ENCODE peak calls at places on chromosome 14, in five cellular contexts. One of them, this sample, is unnamed.
A peak's percentile ranks its signal among the peaks of the same experiment; 100 is the strongest.

GRCh38 chr14:68924392-68925158 is 54.5 kb downstream of the ACTN1 start:
- DNase-seq in GM23338: peak; percentile 13
- DNase-seq in K562: no peak
- DNase-seq in neural progenitor cell: peak; percentile 58
- DNase-seq in OCI-LY7: no peak
- DNase-seq in this sample: peak; percentile 89

GRCh38 chr14:78010688-78011087 is 159.5 kb upstream of the NRXN3 start:
- DNase-seq in K562: no peak
- DNase-seq in GM23338: no peak
- DNase-seq in neural progenitor cell: no peak
- DNase-seq in OCI-LY7: no peak
- DNase-seq in this sample: no peak

GRCh38 chr14:77251870-77252269 is 19.1 kb downstream of the NGB start:
- DNase-seq in GM23338: no peak
- DNase-seq in neural progenitor cell: no peak
- DNase-seq in K562: no peak
- DNase-seq in OCI-LY7: no peak
- DNase-seq in this sample: no peak

GRCh38 chr14:95319312-95320075 is at the start of gene CLMN:
- DNase-seq in neural progenitor cell: peak; percentile 85
- DNase-seq in K562: peak; percentile 87
- DNase-seq in OCI-LY7: peak; percentile 66
- DNase-seq in GM23338: peak; percentile 73
- DNase-seq in this sample: peak; percentile 15

GRCh38 chr14:93991212-93991611 is 5.9 kb upstream of the CCDC197 start:
- DNase-seq in neural progenitor cell: no peak
- DNase-seq in GM23338: no peak
- DNase-seq in OCI-LY7: no peak
- DNase-seq in K562: no peak
- DNase-seq in this sample: no peak

GRCh38 chr14:81247271-81247766 is 26.6 kb upstream of the GTF2A1 start:
- DNase-seq in GM23338: no peak
- DNase-seq in neural progenitor cell: no peak
- DNase-seq in K562: no peak
- DNase-seq in OCI-LY7: no peak
- DNase-seq in this sample: peak; percentile 29

GRCh38 chr14:85601246-85601645 is 71.3 kb downstream of the FLRT2 start:
- DNase-seq in K562: no peak
- DNase-seq in GM23338: no peak
- DNase-seq in OCI-LY7: no peak
- DNase-seq in neural progenitor cell: no peak
- DNase-seq in this sample: no peak

GRCh38 chr14:57212919-57213318 is 55.8 kb downstream of the EXOC5 start:
- DNase-seq in neural progenitor cell: no peak
- DNase-seq in OCI-LY7: no peak
- DNase-seq in GM23338: no peak
- DNase-seq in K562: no peak
- DNase-seq in this sample: no peak

GRCh38 chr14:24398298-24398942 is 383 bp upstream of the NYNRIN start:
- DNase-seq in neural progenitor cell: peak; percentile 60
- DNase-seq in OCI-LY7: no peak
- DNase-seq in K562: no peak
- DNase-seq in GM23338: peak; percentile 85
- DNase-seq in this sample: no peak

GRCh38 chr14:76826122-76826521 is at the start of gene LRRC74A:
- DNase-seq in OCI-LY7: no peak
- DNase-seq in K562: no peak
- DNase-seq in GM23338: no peak
- DNase-seq in neural progenitor cell: no peak
- DNase-seq in this sample: no peak

GRCh38 chr14:68926236-68926635 is 52.9 kb downstream of the ACTN1 start:
- DNase-seq in OCI-LY7: peak; percentile 23
- DNase-seq in neural progenitor cell: no peak
- DNase-seq in K562: no peak
- DNase-seq in GM23338: peak; percentile 43
- DNase-seq in this sample: no peak

GRCh38 chr14:103521438-103521961 is 1.1 kb downstream of the CKB start:
- DNase-seq in OCI-LY7: no peak
- DNase-seq in GM23338: no peak
- DNase-seq in K562: peak; percentile 66
- DNase-seq in neural progenitor cell: peak; percentile 70
- DNase-seq in this sample: no peak

GRCh38 chr14:76938092-76938500 is 90.4 kb downstream of the IRF2BPL start:
- DNase-seq in K562: no peak
- DNase-seq in OCI-LY7: no peak
- DNase-seq in neural progenitor cell: no peak
- DNase-seq in GM23338: no peak
- DNase-seq in this sample: no peak

GRCh38 chr14:31241450-31242114 is 34.0 kb upstream of the HECTD1 start:
- DNase-seq in neural progenitor cell: no peak
- DNase-seq in K562: no peak
- DNase-seq in GM23338: no peak
- DNase-seq in OCI-LY7: no peak
- DNase-seq in this sample: peak; percentile 11

GRCh38 chr14:81062816-81063215 is 107.4 kb downstream of the TSHR start:
- DNase-seq in neural progenitor cell: peak; percentile 55
- DNase-seq in GM23338: peak; percentile 76
- DNase-seq in OCI-LY7: peak; percentile 72
- DNase-seq in K562: peak; percentile 5
- DNase-seq in this sample: no peak

GRCh38 chr14:93733231-93733630 is 55.1 kb downstream of the PRIMA1 start:
- DNase-seq in GM23338: no peak
- DNase-seq in neural progenitor cell: no peak
- DNase-seq in OCI-LY7: no peak
- DNase-seq in K562: no peak
- DNase-seq in this sample: no peak

GRCh38 chr14:21267886-21268611 is 1.2 kb downstream of the HNRNPC start:
- DNase-seq in GM23338: no peak
- DNase-seq in neural progenitor cell: no peak
- DNase-seq in OCI-LY7: peak; percentile 22
- DNase-seq in K562: no peak
- DNase-seq in this sample: no peak

GRCh38 chr14:22225526-22226133 is 363.4 kb downstream of the DAD1 start:
- DNase-seq in K562: no peak
- DNase-seq in neural progenitor cell: no peak
- DNase-seq in OCI-LY7: no peak
- DNase-seq in GM23338: no peak
- DNase-seq in this sample: no peak

GRCh38 chr14:77760381-77761204 is at the start of gene SNW1:
- DNase-seq in GM23338: peak; percentile 98
- DNase-seq in OCI-LY7: peak; percentile 96
- DNase-seq in K562: peak; percentile 83
- DNase-seq in neural progenitor cell: peak; percentile 97
- DNase-seq in this sample: peak; percentile 96

GRCh38 chr14:96126339-96126770 is 78.3 kb upstream of the BDKRB2 start:
- DNase-seq in OCI-LY7: no peak
- DNase-seq in neural progenitor cell: no peak
- DNase-seq in GM23338: no peak
- DNase-seq in K562: no peak
- DNase-seq in this sample: no peak

GRCh38 chr14:23063601-23064000 is 6.3 kb upstream of the CDH24 start:
- DNase-seq in GM23338: no peak
- DNase-seq in K562: no peak
- DNase-seq in OCI-LY7: no peak
- DNase-seq in neural progenitor cell: no peak
- DNase-seq in this sample: peak; percentile 54

GRCh38 chr14:83757896-83758295 is 1772.0 kb upstream of the FLRT2 start:
- DNase-seq in neural progenitor cell: no peak
- DNase-seq in K562: no peak
- DNase-seq in GM23338: no peak
- DNase-seq in OCI-LY7: no peak
- DNase-seq in this sample: no peak

GRCh38 chr14:75995372-75996041 is 9.9 kb downstream of the IFT43 start:
- DNase-seq in GM23338: no peak
- DNase-seq in K562: no peak
- DNase-seq in OCI-LY7: no peak
- DNase-seq in neural progenitor cell: no peak
- DNase-seq in this sample: no peak

GRCh38 chr14:67413806-67414769 is 2.1 kb upstream of the PLEK2 start:
- DNase-seq in GM23338: no peak
- DNase-seq in K562: peak; percentile 67
- DNase-seq in neural progenitor cell: no peak
- DNase-seq in OCI-LY7: no peak
- DNase-seq in this sample: peak; percentile 85

GRCh38 chr14:54712371-54712998 is 145.6 kb downstream of the SAMD4A start:
- DNase-seq in GM23338: no peak
- DNase-seq in neural progenitor cell: no peak
- DNase-seq in OCI-LY7: peak; percentile 10
- DNase-seq in K562: no peak
- DNase-seq in this sample: no peak

GRCh38 chr14:100402631-100403030 is 79.5 kb downstream of the SLC25A47 start:
- DNase-seq in neural progenitor cell: no peak
- DNase-seq in OCI-LY7: no peak
- DNase-seq in GM23338: no peak
- DNase-seq in K562: no peak
- DNase-seq in this sample: no peak

GRCh38 chr14:78595797-78596196 is 425.6 kb downstream of the NRXN3 start:
- DNase-seq in GM23338: peak; percentile 52
- DNase-seq in K562: no peak
- DNase-seq in OCI-LY7: no peak
- DNase-seq in neural progenitor cell: peak; percentile 48
- DNase-seq in this sample: no peak

GRCh38 chr14:67426983-67427601 is 15.1 kb upstream of the PLEK2 start:
- DNase-seq in neural progenitor cell: peak; percentile 85
- DNase-seq in K562: peak; percentile 70
- DNase-seq in OCI-LY7: peak; percentile 81
- DNase-seq in GM23338: peak; percentile 95
- DNase-seq in this sample: peak; percentile 76

GRCh38 chr14:39956372-39956771 is 524.1 kb upstream of the FBXO33 start:
- DNase-seq in GM23338: peak; percentile 4
- DNase-seq in K562: no peak
- DNase-seq in neural progenitor cell: no peak
- DNase-seq in OCI-LY7: peak; percentile 29
- DNase-seq in this sample: no peak

GRCh38 chr14:64324461-64325255 is 30.5 kb upstream of the ESR2 start:
- DNase-seq in GM23338: no peak
- DNase-seq in K562: no peak
- DNase-seq in OCI-LY7: no peak
- DNase-seq in neural progenitor cell: no peak
- DNase-seq in this sample: no peak

GRCh38 chr14:96052541-96053105 is 13.5 kb downstream of the C14orf132 start:
- DNase-seq in neural progenitor cell: no peak
- DNase-seq in OCI-LY7: no peak
- DNase-seq in K562: no peak
- DNase-seq in GM23338: no peak
- DNase-seq in this sample: no peak

GRCh38 chr14:65351493-65352224 is 60.9 kb upstream of the FUT8 start:
- DNase-seq in OCI-LY7: peak; percentile 93
- DNase-seq in neural progenitor cell: no peak
- DNase-seq in GM23338: no peak
- DNase-seq in K562: no peak
- DNase-seq in this sample: no peak

GRCh38 chr14:81415781-81416180 is 15.7 kb upstream of the STON2 start:
- DNase-seq in GM23338: no peak
- DNase-seq in neural progenitor cell: no peak
- DNase-seq in OCI-LY7: no peak
- DNase-seq in K562: no peak
- DNase-seq in this sample: no peak

GRCh38 chr14:50320279-50320678 is 8.2 kb downstream of the DMAC2L start:
- DNase-seq in K562: no peak
- DNase-seq in GM23338: no peak
- DNase-seq in OCI-LY7: no peak
- DNase-seq in neural progenitor cell: no peak
- DNase-seq in this sample: no peak

DNA sequence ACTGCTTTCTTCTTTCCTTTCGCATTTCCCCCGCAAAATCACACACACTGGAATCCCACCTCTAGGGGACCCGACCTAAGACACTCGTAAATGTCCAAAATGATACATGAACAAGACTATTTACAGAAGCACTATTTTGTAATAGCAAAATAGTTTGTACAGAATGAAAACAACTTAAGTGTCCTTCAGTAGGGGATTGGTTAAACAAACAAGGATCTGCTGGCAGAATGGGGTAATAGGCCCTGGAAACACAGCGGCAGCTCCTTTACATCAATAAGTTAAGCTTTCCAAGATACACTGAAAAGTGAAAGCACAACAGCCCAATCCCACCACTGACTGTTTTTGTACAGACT is 48.8 kb downstream of the LTBP2 start:
- DNase-seq in GM23338: no peak
- DNase-seq in OCI-LY7: no peak
- DNase-seq in neural progenitor cell: no peak
- DNase-seq in K562: no peak
- DNase-seq in this sample: peak; percentile 99
- H3K79me2 ChIP-seq in GM23338: no peaks in the 10 kb centered on the region
- H3K79me2 ChIP-seq in OCI-LY7: no peaks in the 10 kb centered on the region
- H3K79me2 ChIP-seq in neural progenitor cell: no peaks in the 10 kb centered on the region
- H3K79me2 ChIP-seq in K562: no peaks in the 10 kb centered on the region
- H3K79me2 ChIP-seq in this sample: peaks cover 66% of the 10 kb centered on the region

DNA sequence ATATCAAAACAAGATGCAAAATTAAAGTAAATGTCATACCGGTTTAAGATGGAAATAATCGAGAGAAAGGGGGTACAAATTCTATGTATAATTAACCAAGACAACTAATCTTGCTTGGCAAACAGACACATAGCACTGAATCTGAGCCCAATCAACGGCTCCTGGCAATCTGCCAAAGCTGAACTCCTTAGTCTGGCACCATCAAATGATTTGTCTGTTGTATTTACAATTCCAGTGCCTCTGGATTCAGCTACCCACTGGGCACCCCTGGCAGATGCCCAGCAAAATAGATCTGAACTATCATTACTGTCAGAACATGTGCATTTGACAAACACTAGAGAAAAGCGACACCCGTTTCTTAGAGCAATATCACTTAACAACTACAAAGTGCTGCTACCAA is 7.8 kb downstream of the EGLN3 start:
- DNase-seq in GM23338: no peak
- DNase-seq in neural progenitor cell: no peak
- DNase-seq in K562: no peak
- DNase-seq in OCI-LY7: no peak
- DNase-seq in this sample: no peak
- H3K79me2 ChIP-seq in GM23338: peaks cover 89% of the 10 kb centered on the region
- H3K79me2 ChIP-seq in neural progenitor cell: peaks cover 100% of the 10 kb centered on the region
- H3K79me2 ChIP-seq in K562: peaks cover 99% of the 10 kb centered on the region
- H3K79me2 ChIP-seq in OCI-LY7: no peaks in the 10 kb centered on the region
- H3K79me2 ChIP-seq in this sample: peaks cover 84% of the 10 kb centered on the region

DNA sequence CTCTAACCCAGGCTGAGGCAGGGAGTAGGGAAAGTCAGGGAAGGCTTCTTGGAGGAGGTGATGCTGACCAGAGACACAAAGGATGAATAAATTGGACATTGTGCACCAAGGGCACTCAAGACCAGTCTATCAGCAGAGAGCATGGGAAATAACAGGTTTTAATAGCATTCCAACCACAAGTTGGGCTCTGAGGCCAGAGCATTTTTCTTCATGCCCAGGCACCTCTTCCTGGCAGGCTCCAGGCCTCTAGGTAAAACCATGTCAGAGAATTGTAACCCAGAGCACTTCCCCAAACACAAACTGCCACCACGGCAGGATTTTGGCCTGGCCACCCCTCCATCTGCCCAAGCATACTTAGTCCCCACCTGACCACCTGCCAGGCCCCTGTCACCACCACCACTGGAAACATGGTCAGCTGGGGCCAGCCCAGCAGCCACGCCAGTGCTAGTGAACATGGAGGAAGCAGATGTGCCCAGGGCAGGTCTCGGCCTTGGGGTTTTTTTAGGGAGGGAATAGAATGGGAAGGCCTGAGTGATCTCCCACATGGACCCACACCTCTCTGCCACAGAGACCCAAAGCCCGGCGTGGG is 22.7 kb downstream of the LTBP2 start:
- DNase-seq in neural progenitor cell: no peak
- DNase-seq in OCI-LY7: no peak
- DNase-seq in GM23338: no peak
- DNase-seq in K562: no peak
- DNase-seq in this sample: no peak
- H3K79me2 ChIP-seq in neural progenitor cell: no peaks in the 10 kb centered on the region
- H3K79me2 ChIP-seq in OCI-LY7: no peaks in the 10 kb centered on the region
- H3K79me2 ChIP-seq in GM23338: no peaks in the 10 kb centered on the region
- H3K79me2 ChIP-seq in K562: no peaks in the 10 kb centered on the region
- H3K79me2 ChIP-seq in this sample: peaks cover 20% of the 10 kb centered on the region

GRCh38 chr14:88521818-88522217 is 33.0 kb downstream of the PTPN21 start:
- DNase-seq in neural progenitor cell: no peak
- DNase-seq in K562: no peak
- DNase-seq in GM23338: no peak
- DNase-seq in OCI-LY7: no peak
- DNase-seq in this sample: no peak
- H3K79me2 ChIP-seq in neural progenitor cell: peaks cover 30% of the 10 kb centered on the region
- H3K79me2 ChIP-seq in K562: no peaks in the 10 kb centered on the region
- H3K79me2 ChIP-seq in GM23338: peaks cover 7% of the 10 kb centered on the region
- H3K79me2 ChIP-seq in OCI-LY7: no peaks in the 10 kb centered on the region
- H3K79me2 ChIP-seq in this sample: no peaks in the 10 kb centered on the region